ENCODE peak calls at places on chromosomes 1 and 21, in seven cellular contexts. L, C, V, D, P, W and X are unnamed samples.

GRCh38 chr1:44447051-44447806 is 42.2 kb downstream of the RNF220 start:
- DNase-seq in L (no peak), C (no peak), V (no peak), D (no peak), P (no peak), W (no peak), X (no peak)

GRCh38 chr1:32765561-32766327 is 51.4 kb downstream of the YARS1 start:
- DNase-seq in L (no peak), C (no peak), V (no peak), D (no peak), P (no peak), W (no peak), X (no peak)

GRCh38 chr1:244054924-244055263 is 3.8 kb downstream of the ZBTB18 start:
- DNase-seq in L (no peak), C (no peak), V (no peak), D (no peak), P (no peak), W (no peak), X (peak)

GRCh38 chr1:10210841-10211804 is 753 bp downstream of the KIF1B start:
- DNase-seq in L (no peak), C (peak), V (no peak), D (peak), P (no peak), W (peak), X (peak)

GRCh38 chr1:75615664-75616435 is 4.9 kb upstream of the SLC44A5 start:
- DNase-seq in L (no peak), C (peak), V (no peak), D (peak), P (no peak), W (peak), X (peak)

GRCh38 chr21:36697473-36698159 is 1.3 kb upstream of the SIM2 start:
- DNase-seq in L (no peak), C (no peak), V (no peak), D (peak), P (no peak), W (no peak), X (no peak)

GRCh38 chr1:55560246-55560645 is 345.1 kb upstream of the USP24 start:
- DNase-seq in L (no peak), C (no peak), V (no peak), D (no peak), P (no peak), W (no peak), X (no peak)

GRCh38 chr1:183234660-183235476 is 48.8 kb downstream of the LAMC2 start:
- DNase-seq in L (peak), C (peak), V (no peak), D (peak), P (peak), W (peak), X (peak)

GRCh38 chr1:180863158-180863775 is 49.4 kb upstream of the KIAA1614 start:
- DNase-seq in L (peak), C (no peak), V (no peak), D (peak), P (peak), W (peak), X (no peak)

GRCh38 chr1:150805899-150806298 is 2.2 kb downstream of the CTSK start:
- DNase-seq in L (no peak), C (no peak), V (no peak), D (no peak), P (no peak), W (no peak), X (no peak)

GRCh38 chr1:232622981-232623380 is 7.0 kb downstream of the SIPA1L2 start:
- DNase-seq in L (no peak), C (no peak), V (no peak), D (no peak), P (no peak), W (peak), X (no peak)

GRCh38 chr1:43708006-43708412 is 673 bp downstream of the ST3GAL3 start:
- DNase-seq in L (no peak), C (no peak), V (no peak), D (no peak), P (no peak), W (no peak), X (no peak)

GRCh38 chr1:222240536-222241181 is 307.2 kb downstream of the HHIPL2 start:
- DNase-seq in L (no peak), C (no peak), V (no peak), D (peak), P (no peak), W (no peak), X (no peak)

GRCh38 chr1:114215426-114215825 is 61.8 kb upstream of the SYT6 start:
- DNase-seq in L (no peak), C (no peak), V (no peak), D (peak), P (no peak), W (peak), X (no peak)

GRCh38 chr1:184716158-184716557 is 38.5 kb downstream of the EDEM3 start:
- DNase-seq in L (no peak), C (no peak), V (no peak), D (peak), P (no peak), W (no peak), X (no peak)

GRCh38 chr1:151581946-151582345 is 29.9 kb upstream of the SNX27 start:
- DNase-seq in L (no peak), C (no peak), V (no peak), D (no peak), P (no peak), W (no peak), X (no peak)

GRCh38 chr1:4825841-4826450 is 171.5 kb downstream of the AJAP1 start:
- DNase-seq in L (no peak), C (no peak), V (peak), D (no peak), P (peak), W (peak), X (no peak)

GRCh38 chr1:47618830-47619229 is 181.0 kb downstream of the FOXD2 start:
- DNase-seq in L (no peak), C (no peak), V (no peak), D (no peak), P (no peak), W (no peak), X (no peak)

GRCh38 chr1:235552146-235552716 is 48.0 kb upstream of the B3GALNT2 start:
- DNase-seq in L (no peak), C (no peak), V (no peak), D (no peak), P (no peak), W (no peak), X (no peak)

GRCh38 chr1:119285482-119285881 is 83.1 kb upstream of the HAO2 start:
- DNase-seq in L (peak), C (no peak), V (no peak), D (peak), P (no peak), W (no peak), X (no peak)

GRCh38 chr1:151822404-151822803 is 9.2 kb downstream of the RORC start:
- DNase-seq in L (no peak), C (no peak), V (no peak), D (no peak), P (no peak), W (no peak), X (no peak)

GRCh38 chr1:210252621-210253041 is 20.0 kb downstream of the SERTAD4 start:
- DNase-seq in L (no peak), C (no peak), V (no peak), D (no peak), P (no peak), W (no peak), X (peak)

GRCh38 chr1:156927215-156928042 is 7.0 kb downstream of the LRRC71 start:
- DNase-seq in L (peak), C (peak), V (peak), D (peak), P (peak), W (peak), X (peak)

GRCh38 chr1:115811140-115811828 is 29.6 kb downstream of the NHLH2 start:
- DNase-seq in L (no peak), C (no peak), V (no peak), D (no peak), P (no peak), W (no peak), X (no peak)

GRCh38 chr1:155012052-155012546 is 9.5 kb downstream of the ZBTB7B start:
- DNase-seq in L (no peak), C (peak), V (no peak), D (peak), P (no peak), W (peak), X (peak)

GRCh38 chr21:37645848-37646247 is 270.4 kb downstream of the KCNJ6 start:
- DNase-seq in L (no peak), C (no peak), V (no peak), D (no peak), P (no peak), W (no peak), X (no peak)

GRCh38 chr1:27011058-27011764 is 1.4 kb downstream of the TENT5B start:
- DNase-seq in L (no peak), C (peak), V (no peak), D (peak), P (no peak), W (no peak), X (no peak)

GRCh38 chr1:51956528-51957509 is 33.7 kb downstream of the RAB3B start:
- DNase-seq in L (no peak), C (no peak), V (no peak), D (no peak), P (no peak), W (no peak), X (no peak)

GRCh38 chr1:11647333-11647732 is 6.9 kb downstream of the FBXO2 start:
- DNase-seq in L (no peak), C (no peak), V (no peak), D (no peak), P (no peak), W (no peak), X (no peak)